ENCODE peak calls at places on chromosomes 12 and 14, in six cellular contexts. Q is anterior cingulate cortex, A is GM03348, G is left ventricle myocardium inferior, S is right lobe of liver, I is PC-3. T is an unnamed sample.
A peak's percentile ranks its signal among the peaks of the same experiment; 100 is the strongest.

GRCh38 chr12:75982974-75983660 is 48.5 kb downstream of the PHLDA1 start:
- DNase-seq in Q (no peak), I (no peak), S (no peak), G (peak; percentile 22), A (peak; percentile 24), T (no peak)

GRCh38 chr14:44778562-44778961 is 183.2 kb downstream of the KLHL28 start:
- DNase-seq in I (peak; percentile 55), A (no peak), G (no peak), S (no peak), Q (no peak), T (no peak)

GRCh38 chr12:79373896-79374499 is 316.8 kb downstream of the PAWR start:
- DNase-seq in Q (peak; percentile 8), A (peak; percentile 69), G (no peak), S (no peak), I (peak; percentile 64), T (no peak)

GRCh38 chr12:43758247-43758727 is 303 bp downstream of the PUS7L start:
- DNase-seq in Q (peak; percentile 47), I (peak; percentile 34), S (no peak), A (peak; percentile 63), G (no peak), T (peak; percentile 63)

GRCh38 chr14:38721822-38722431 is 381.1 kb downstream of the SEC23A start:
- DNase-seq in I (peak; percentile 81), G (peak; percentile 21), S (no peak), Q (peak; percentile 43), A (peak; percentile 74), T (peak; percentile 74)

GRCh38 chr12:63889236-63889635 is 44.7 kb downstream of the SRGAP1 start:
- DNase-seq in S (no peak), I (no peak), Q (no peak), A (peak; percentile 67), G (no peak), T (peak; percentile 56)

GRCh38 chr12:11853126-11853525 is 203.7 kb downstream of the ETV6 start:
- DNase-seq in G (no peak), S (no peak), I (no peak), Q (no peak), A (no peak), T (no peak)

GRCh38 chr12:122142857-122143256 is 31.2 kb downstream of the IL31 start:
- DNase-seq in G (no peak), S (no peak), A (no peak), Q (no peak), I (no peak), T (no peak)

GRCh38 chr12:121095544-121096198 is 37.0 kb upstream of the P2RX7 start:
- DNase-seq in Q (peak; percentile 40), G (peak; percentile 67), A (peak; percentile 90), I (peak; percentile 69), S (peak; percentile 83), T (peak; percentile 20)

T was measured in putamen.